ENCODE peak calls at places on chromosome 14, in ten cellular contexts. R is OCI-LY7; Q is ovary; A is ascending aorta; L is effector memory CD4-positive, alpha-beta T cell; N is HAP-1; B is mammary epithelial cell; Y is left lung; J is lower lobe of right lung; U is naive thymus-derived CD4-positive, alpha-beta T cell. W is an unnamed sample.

GRCh38 chr14:97779140-97779539 is 982.0 kb downstream of the VRK1 start:
- DNase-seq in R (no peak), Q (no peak), A (no peak), L (no peak), N (no peak), B (no peak), Y (no peak), J (no peak), U (no peak), W (no peak)

GRCh38 chr14:92690171-92691011 is 58.0 kb downstream of the LGMN start:
- DNase-seq in R (peak; percentile 28), Q (no peak), A (no peak), L (no peak), N (peak; percentile 12), B (peak; percentile 41), Y (no peak), J (no peak), U (no peak), W (no peak)

GRCh38 chr14:27015046-27015445 is 417.2 kb upstream of the NOVA1 start:
- DNase-seq in R (no peak), Q (no peak), A (no peak), L (no peak), N (no peak), B (no peak), Y (no peak), J (no peak), U (no peak), W (no peak)

GRCh38 chr14:39099748-39100147 is 3.3 kb downstream of the SEC23A start:
- DNase-seq in R (no peak), Q (no peak), A (no peak), L (no peak), N (no peak), B (no peak), Y (no peak), J (no peak), U (no peak), W (no peak)

GRCh38 chr14:104512061-104512460 is 67.5 kb upstream of the C14orf180 start:
- DNase-seq in R (no peak), Q (no peak), A (no peak), L (no peak), N (no peak), B (no peak), Y (no peak), J (no peak), U (no peak), W (no peak)

GRCh38 chr14:52060080-52060479 is 8.8 kb downstream of the NID2 start:
- DNase-seq in R (no peak), Q (no peak), A (no peak), L (no peak), N (no peak), B (no peak), Y (no peak), J (no peak), U (no peak), W (no peak)

GRCh38 chr14:41925409-41925808 is 318.7 kb downstream of the LRFN5 start:
- DNase-seq in R (no peak), Q (no peak), A (no peak), L (no peak), N (peak; percentile 16), B (no peak), Y (no peak), J (no peak), U (no peak), W (no peak)

GRCh38 chr14:30034049-30034635 is 106.5 kb upstream of the PRKD1 start:
- DNase-seq in R (no peak), Q (no peak), A (no peak), L (no peak), N (no peak), B (no peak), Y (no peak), J (no peak), U (no peak), W (no peak)

GRCh38 chr14:22432348-22432976 is 156.6 kb downstream of the DAD1 start:
- DNase-seq in R (peak; percentile 94), Q (peak; percentile 33), A (peak; percentile 70), L (no peak), N (peak; percentile 86), B (peak; percentile 87), Y (no peak), J (no peak), U (no peak), W (no peak)

GRCh38 chr14:64298773-64299172 is 4.6 kb upstream of the ESR2 start:
- DNase-seq in R (peak; percentile 25), Q (no peak), A (no peak), L (no peak), N (no peak), B (no peak), Y (no peak), J (no peak), U (no peak), W (no peak)

GRCh38 chr14:58760121-58760520 is 122.4 kb downstream of the DACT1 start:
- DNase-seq in R (no peak), Q (no peak), A (no peak), L (no peak), N (no peak), B (no peak), Y (no peak), J (no peak), U (no peak), W (no peak)

GRCh38 chr14:74474376-74474775 is 18.7 kb downstream of the NPC2 start:
- DNase-seq in R (no peak), Q (no peak), A (no peak), L (no peak), N (no peak), B (no peak), Y (no peak), J (no peak), U (no peak), W (no peak)

GRCh38 chr14:100406505-100407131 is 83.5 kb downstream of the SLC25A47 start:
- DNase-seq in R (no peak), Q (no peak), A (no peak), L (no peak), N (no peak), B (peak; percentile 65), Y (peak; percentile 69), J (no peak), U (no peak), W (no peak)

GRCh38 chr14:81273961-81274360 is 53.2 kb upstream of the GTF2A1 start:
- DNase-seq in R (no peak), Q (no peak), A (no peak), L (no peak), N (no peak), B (no peak), Y (no peak), J (no peak), U (no peak), W (no peak)
- H3K36me3 ChIP-seq in R (no peaks in the 10 kb centered on the region), Q (no peaks in the 10 kb centered on the region), A (no peaks in the 10 kb centered on the region), L (no peaks in the 10 kb centered on the region), N (peaks cover 5% of the 10 kb centered on the region), B (peaks cover 26% of the 10 kb centered on the region), Y (no peaks in the 10 kb centered on the region), J (no peaks in the 10 kb centered on the region), U (no peaks in the 10 kb centered on the region), W (peaks cover 54% of the 10 kb centered on the region)

GRCh38 chr14:55107766-55108554 is 21.1 kb upstream of the LGALS3 start:
- DNase-seq in R (no peak), Q (peak; percentile 91), A (peak; percentile 96), L (peak; percentile 45), N (no peak), B (peak; percentile 90), Y (peak; percentile 94), J (peak; percentile 95), U (no peak), W (peak; percentile 26)

GRCh38 chr14:55104051-55104954 is 24.7 kb upstream of the LGALS3 start:
- DNase-seq in R (peak; percentile 28), Q (no peak), A (no peak), L (no peak), N (no peak), B (no peak), Y (no peak), J (no peak), U (no peak), W (no peak)

GRCh38 chr14:55103005-55103640 is 25.9 kb upstream of the LGALS3 start:
- DNase-seq in R (peak; percentile 84), Q (peak; percentile 80), A (peak; percentile 83), L (peak; percentile 55), N (no peak), B (peak; percentile 99), Y (peak; percentile 91), J (peak; percentile 90), U (no peak), W (peak; percentile 37)

GRCh38 chr14:55102141-55102547 is 26.9 kb upstream of the LGALS3 start:
- DNase-seq in R (peak; percentile 94), Q (peak; percentile 73), A (peak; percentile 86), L (peak; percentile 19), N (peak; percentile 19), B (peak; percentile 81), Y (peak; percentile 86), J (peak; percentile 84), U (peak; percentile 8), W (peak; percentile 48)

GRCh38 chr14:55105991-55106390 is 23.1 kb upstream of the LGALS3 start:
- DNase-seq in R (no peak), Q (no peak), A (no peak), L (no peak), N (no peak), B (no peak), Y (no peak), J (no peak), U (no peak), W (no peak)
- H3K4me1 ChIP-seq in R (peaks cover 33% of the 10 kb centered on the region), Q (peaks cover 39% of the 10 kb centered on the region), A (peaks cover 24% of the 10 kb centered on the region), L (peaks cover 32% of the 10 kb centered on the region), N (peaks cover 17% of the 10 kb centered on the region), B (peaks cover 48% of the 10 kb centered on the region), Y (peaks cover 46% of the 10 kb centered on the region), J (peaks cover 79% of the 10 kb centered on the region), U (peaks cover 32% of the 10 kb centered on the region), W (peaks cover 45% of the 10 kb centered on the region)

DNA sequence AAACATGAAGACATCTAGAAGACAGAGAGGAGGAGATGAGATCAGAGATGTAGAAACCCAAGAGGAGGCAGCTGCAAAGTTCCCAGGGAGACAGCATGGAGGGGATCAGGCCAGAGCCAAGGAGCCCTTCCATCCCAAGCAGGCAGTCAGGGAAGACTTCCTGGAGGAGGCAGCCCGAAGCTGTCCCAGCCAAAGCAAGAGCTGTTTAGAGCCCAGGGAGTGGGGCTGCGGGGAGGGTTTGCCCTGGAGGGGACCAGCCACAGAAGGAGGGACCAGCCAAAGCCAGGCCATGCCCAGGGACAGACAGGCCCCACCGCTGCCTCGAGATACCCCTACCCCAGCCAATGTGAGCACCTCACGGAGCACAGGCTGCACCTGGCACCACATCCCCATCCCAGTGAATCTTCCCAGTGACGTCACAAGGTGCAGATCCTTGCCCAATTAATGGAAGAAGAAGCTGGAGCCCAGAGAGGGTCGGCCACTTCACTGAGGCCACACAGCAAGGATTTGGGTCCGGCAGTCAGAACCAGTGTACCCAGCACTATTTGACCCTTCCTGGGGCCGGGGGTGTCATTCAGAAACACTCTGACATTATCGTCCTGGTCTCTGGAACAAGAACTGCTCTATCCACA is 14.1 kb upstream of the DIO3 start:
- DNase-seq in R (no peak), Q (no peak), A (no peak), L (no peak), N (no peak), B (no peak), Y (peak; percentile 60), J (no peak), U (no peak), W (no peak)
- H3K36me3 ChIP-seq in R (no peaks in the 10 kb centered on the region), Q (no peaks in the 10 kb centered on the region), A (no peaks in the 10 kb centered on the region), L (no peaks in the 10 kb centered on the region), N (no peaks in the 10 kb centered on the region), B (no peaks in the 10 kb centered on the region), Y (no peaks in the 10 kb centered on the region), J (no peaks in the 10 kb centered on the region), U (no peaks in the 10 kb centered on the region), W (no peaks in the 10 kb centered on the region)

DNA sequence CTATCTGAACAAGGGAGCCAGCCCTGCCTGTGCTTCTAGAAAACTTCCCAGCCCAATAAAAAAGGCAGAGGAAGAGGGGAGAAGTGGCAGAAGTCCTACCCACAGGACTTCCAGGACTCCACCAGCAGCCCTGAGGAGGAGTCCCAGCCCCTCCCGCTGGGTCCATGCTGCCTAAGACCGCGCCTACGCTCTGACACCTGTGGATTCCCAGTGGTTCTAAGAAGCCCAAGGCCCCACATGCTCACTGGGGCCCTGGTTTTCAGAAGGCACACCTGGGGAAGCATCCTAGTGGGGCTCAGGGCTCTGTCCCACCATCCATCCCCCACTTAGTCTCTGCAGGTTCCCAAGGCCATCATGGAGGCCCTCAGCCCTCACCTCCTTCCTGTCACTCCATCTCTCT is 32.7 kb downstream of the ACTN1 start:
- DNase-seq in R (no peak), Q (no peak), A (no peak), L (no peak), N (no peak), B (no peak), Y (no peak), J (no peak), U (no peak), W (no peak)
- H3K4me1 ChIP-seq in R (no peaks in the 10 kb centered on the region), Q (peaks cover 25% of the 10 kb centered on the region), A (peaks cover 62% of the 10 kb centered on the region), L (no peaks in the 10 kb centered on the region), N (peaks cover 9% of the 10 kb centered on the region), B (peaks cover 96% of the 10 kb centered on the region), Y (peaks cover 36% of the 10 kb centered on the region), J (peaks cover 88% of the 10 kb centered on the region), U (no peaks in the 10 kb centered on the region), W (peaks cover 94% of the 10 kb centered on the region)

W was measured in esophagus squamous epithelium.